ENCODE peak calls at places on chromosomes 2 and 18, in seven cellular contexts. N is nephron progenitor cell, D is psoas muscle, S is A549, B is fibroblast of villous mesenchyme, G is kidney epithelial cell, A is HL-60. L is an unnamed sample.

GRCh38 chr2:217749009-217749408 is 253.8 kb downstream of the TNS1 start:
- DNase-seq in N (no peak), D (no peak), S (no peak), B (no peak), G (no peak), A (no peak), L (no peak)

GRCh38 chr2:228767196-228767595 is 503.9 kb downstream of the PID1 start:
- DNase-seq in N (no peak), D (no peak), S (no peak), B (no peak), G (no peak), A (no peak), L (peak; percentile 67)

GRCh38 chr2:127574656-127575055 is 39.2 kb downstream of the MYO7B start:
- DNase-seq in N (no peak), D (no peak), S (no peak), B (no peak), G (no peak), A (no peak), L (no peak)

GRCh38 chr2:229586012-229586411 is 128.3 kb downstream of the DNER start:
- DNase-seq in N (no peak), D (no peak), S (no peak), B (no peak), G (peak; percentile 18), A (no peak), L (no peak)

GRCh38 chr2:21535826-21536225 is 412.1 kb downstream of the TDRD15 start:
- DNase-seq in N (no peak), D (no peak), S (no peak), B (no peak), G (no peak), A (no peak), L (no peak)

GRCh38 chr2:63192169-63192888 is 141.7 kb downstream of the OTX1 start:
- DNase-seq in N (no peak), D (no peak), S (no peak), B (no peak), G (no peak), A (no peak), L (no peak)

GRCh38 chr2:225615514-225615913 is 216.0 kb downstream of the NYAP2 start:
- DNase-seq in N (no peak), D (no peak), S (no peak), B (no peak), G (no peak), A (no peak), L (no peak)

GRCh38 chr2:216692636-216693413 is 2.5 kb downstream of the IGFBP5 start:
- DNase-seq in N (peak; percentile 94), D (peak; percentile 88), S (peak; percentile 56), B (peak; percentile 77), G (no peak), A (no peak), L (peak; percentile 21)

GRCh38 chr2:111119004-111119846 is 1.5 kb upstream of the BCL2L11 start:
- DNase-seq in N (peak; percentile 38), D (no peak), S (no peak), B (peak; percentile 3), G (no peak), A (no peak), L (no peak)

GRCh38 chr18:78399992-78400503 is 579.6 kb upstream of the SALL3 start:
- DNase-seq in N (no peak), D (no peak), S (no peak), B (no peak), G (no peak), A (no peak), L (no peak)

GRCh38 chr18:78402440-78402839 is 577.2 kb upstream of the SALL3 start:
- DNase-seq in N (no peak), D (no peak), S (no peak), B (no peak), G (no peak), A (no peak), L (no peak)

GRCh38 chr18:78403371-78403770 is 576.2 kb upstream of the SALL3 start:
- DNase-seq in N (no peak), D (no peak), S (no peak), B (no peak), G (no peak), A (no peak), L (no peak)

GRCh38 chr18:78405763-78406162 is 573.9 kb upstream of the SALL3 start:
- DNase-seq in N (no peak), D (no peak), S (no peak), B (no peak), G (no peak), A (no peak), L (no peak)

GRCh38 chr18:78402966-78403365 is 576.7 kb upstream of the SALL3 start:
- DNase-seq in N (no peak), D (no peak), S (no peak), B (no peak), G (no peak), A (no peak), L (no peak)
- TF ChIP-seq CTCF in N (no peak), D (no peak), S (no peak), B (no peak), G (no peak), A (no peak), L (no peak)

DNA sequence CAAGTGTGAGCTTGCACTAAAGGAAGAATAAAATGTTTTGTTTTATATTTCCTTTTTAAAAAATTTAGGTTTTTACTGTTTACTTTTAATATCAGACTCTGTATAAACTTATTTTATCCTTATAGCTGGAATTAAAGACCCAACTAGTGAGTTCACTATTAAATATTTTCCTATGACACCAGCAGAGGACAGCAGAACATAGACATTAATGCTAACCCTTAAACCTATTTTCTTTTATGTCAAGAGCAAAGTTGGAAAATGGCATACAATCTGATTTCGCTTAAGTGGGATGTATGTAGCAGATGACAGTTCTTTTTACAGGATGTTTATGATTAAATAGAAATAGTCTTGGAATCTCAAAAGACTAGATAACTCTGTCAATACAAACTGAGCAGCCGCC is 188.2 kb upstream of the XIRP2 start:
- DNase-seq in N (no peak), D (no peak), S (no peak), B (no peak), G (no peak), A (no peak), L (peak; percentile 0)
- TF ChIP-seq CTCF in N (no peak), D (peak; percentile 35), S (no peak), B (no peak), G (peak; percentile 17), A (no peak), L (peak; percentile 26)

GRCh38 chr2:101204400-101205095 is 48.1 kb upstream of the CNOT11 start:
- DNase-seq in N (no peak), D (no peak), S (peak; percentile 39), B (no peak), G (no peak), A (no peak), L (peak; percentile 19)
- TF ChIP-seq CTCF in N (no peak), D (no peak), S (no peak), B (peak; percentile 27), G (peak; percentile 10), A (no peak), L (peak; percentile 25)

GRCh38 chr2:104976603-104977120 is 61.2 kb upstream of the MRPS9 start:
- DNase-seq in N (no peak), D (no peak), S (peak; percentile 15), B (no peak), G (no peak), A (peak; percentile 59), L (no peak)
- TF ChIP-seq CTCF in N (no peak), D (no peak), S (no peak), B (no peak), G (peak; percentile 9), A (peak; percentile 71), L (no peak)

DNA sequence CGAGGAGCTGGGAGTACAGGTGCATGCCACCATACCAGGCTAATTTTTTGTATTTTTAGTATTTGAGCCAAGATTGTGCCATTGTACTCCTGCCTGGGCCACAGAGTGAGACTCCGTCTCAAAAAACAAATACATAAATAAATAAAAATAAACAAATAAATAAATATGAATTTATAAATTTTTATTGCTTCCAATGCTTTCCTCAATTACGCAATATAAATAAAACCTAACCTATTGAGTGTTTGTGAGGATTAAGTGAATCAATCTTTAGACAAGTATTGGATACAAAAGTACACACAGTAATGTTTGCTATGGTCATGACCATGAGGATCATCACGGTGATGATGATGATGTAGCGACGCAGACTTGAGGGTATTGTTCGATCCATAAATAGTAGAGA is 257.4 kb downstream of the ASXL3 start:
- DNase-seq in N (no peak), D (no peak), S (no peak), B (no peak), G (no peak), A (no peak), L (no peak)
- TF ChIP-seq CTCF in N (no peak), D (no peak), S (no peak), B (no peak), G (no peak), A (no peak), L (no peak)